ENCODE peak calls at places on chromosome 2, in seven cellular contexts. Y, M, G, P, Z, T and X are unnamed samples.

GRCh38 chr2:120574620-120575019 is 161.0 kb upstream of the GLI2 start:
- DNase-seq in Y (no peak), M (no peak), G (no peak), P (no peak), Z (no peak), T (no peak), X (no peak)

GRCh38 chr2:168460561-168460960 is 4.5 kb downstream of the CERS6 start:
- DNase-seq in Y (no peak), M (no peak), G (no peak), P (no peak), Z (no peak), T (no peak), X (no peak)

GRCh38 chr2:118881490-118882129 is 34.2 kb upstream of the EN1 start:
- DNase-seq in Y (peak; percentile 70), M (no peak), G (peak; percentile 74), P (peak; percentile 72), Z (peak; percentile 64), T (no peak), X (no peak)

GRCh38 chr2:63662028-63662804 is 73.5 kb downstream of the MDH1 start:
- DNase-seq in Y (no peak), M (no peak), G (no peak), P (no peak), Z (no peak), T (no peak), X (no peak)

GRCh38 chr2:151649966-151650365 is 84.3 kb downstream of the NEB start:
- DNase-seq in Y (no peak), M (no peak), G (no peak), P (no peak), Z (no peak), T (no peak), X (no peak)

GRCh38 chr2:174011796-174012195 is 46.6 kb upstream of the SP3 start:
- DNase-seq in Y (no peak), M (no peak), G (no peak), P (no peak), Z (no peak), T (no peak), X (no peak)

GRCh38 chr2:8424997-8425900 is 256.6 kb upstream of the ID2 start:
- DNase-seq in Y (no peak), M (no peak), G (no peak), P (no peak), Z (no peak), T (no peak), X (no peak)

GRCh38 chr2:232839680-232840079 is 30.4 kb upstream of the SNORC start:
- DNase-seq in Y (peak; percentile 85), M (peak; percentile 33), G (no peak), P (no peak), Z (peak; percentile 51), T (no peak), X (no peak)

GRCh38 chr2:109429711-109430265 is 184.0 kb downstream of the SEPTIN10 start:
- DNase-seq in Y (no peak), M (no peak), G (no peak), P (no peak), Z (no peak), T (no peak), X (no peak)

GRCh38 chr2:32632089-32632488 is 4.2 kb downstream of the TTC27 start:
- DNase-seq in Y (peak; percentile 39), M (no peak), G (no peak), P (peak; percentile 21), Z (no peak), T (no peak), X (no peak)

GRCh38 chr2:22701761-22702160 is 683.2 kb upstream of the KLHL29 start:
- DNase-seq in Y (no peak), M (no peak), G (no peak), P (no peak), Z (no peak), T (no peak), X (no peak)

GRCh38 chr2:34252111-34252510 is 653.0 kb upstream of the FAM98A start:
- DNase-seq in Y (no peak), M (no peak), G (no peak), P (no peak), Z (no peak), T (no peak), X (no peak)

GRCh38 chr2:57022496-57022895 is 838.7 kb downstream of the CCDC85A start:
- DNase-seq in Y (no peak), M (no peak), G (no peak), P (no peak), Z (no peak), T (no peak), X (no peak)

GRCh38 chr2:236290742-236291425 is 26.7 kb upstream of the ASB18 start:
- DNase-seq in Y (no peak), M (no peak), G (no peak), P (no peak), Z (no peak), T (no peak), X (no peak)

GRCh38 chr2:103165836-103166235 is 404.0 kb downstream of the TMEM182 start:
- DNase-seq in Y (no peak), M (no peak), G (no peak), P (no peak), Z (no peak), T (no peak), X (no peak)

GRCh38 chr2:50491541-50492114 is 540.3 kb downstream of the NRXN1 start:
- DNase-seq in Y (peak; percentile 36), M (no peak), G (peak; percentile 42), P (peak; percentile 29), Z (no peak), T (no peak), X (no peak)

GRCh38 chr2:21042958-21043743 is 722 bp downstream of the APOB start:
- DNase-seq in Y (peak; percentile 74), M (peak; percentile 71), G (peak; percentile 60), P (peak; percentile 56), Z (peak; percentile 74), T (peak; percentile 85), X (peak; percentile 81)

GRCh38 chr2:214104967-214105366 is 305.9 kb upstream of the VWC2L start:
- DNase-seq in Y (no peak), M (no peak), G (no peak), P (no peak), Z (no peak), T (no peak), X (no peak)

GRCh38 chr2:170339753-170340692 is 162.1 kb downstream of the MYO3B start:
- DNase-seq in Y (no peak), M (no peak), G (no peak), P (no peak), Z (no peak), T (no peak), X (no peak)

GRCh38 chr2:227406177-227407031 is 18.7 kb upstream of the SCYGR1 start:
- DNase-seq in Y (peak; percentile 46), M (peak; percentile 20), G (peak; percentile 5), P (peak; percentile 93), Z (peak; percentile 73), T (no peak), X (peak; percentile 78)

GRCh38 chr2:219385958-219386520 is 1.7 kb downstream of the DNPEP start:
- DNase-seq in Y (no peak), M (no peak), G (no peak), P (no peak), Z (no peak), T (no peak), X (no peak)

GRCh38 chr2:6213056-6213780 is 521.0 kb downstream of the SOX11 start:
- DNase-seq in Y (no peak), M (no peak), G (no peak), P (no peak), Z (no peak), T (no peak), X (no peak)

GRCh38 chr2:205722538-205722878 is 40.2 kb downstream of the NRP2 start:
- DNase-seq in Y (no peak), M (no peak), G (no peak), P (no peak), Z (no peak), T (no peak), X (no peak)

GRCh38 chr2:205720451-205720902 is 38.2 kb downstream of the NRP2 start:
- DNase-seq in Y (no peak), M (no peak), G (no peak), P (no peak), Z (no peak), T (no peak), X (no peak)

GRCh38 chr2:205723174-205723573 is 40.9 kb downstream of the NRP2 start:
- DNase-seq in Y (no peak), M (no peak), G (no peak), P (no peak), Z (no peak), T (no peak), X (no peak)

GRCh38 chr2:205719864-205720263 is 37.6 kb downstream of the NRP2 start:
- DNase-seq in Y (no peak), M (no peak), G (no peak), P (no peak), Z (no peak), T (no peak), X (no peak)

GRCh38 chr2:205721057-205721767 is 38.9 kb downstream of the NRP2 start:
- DNase-seq in Y (peak; percentile 15), M (no peak), G (peak; percentile 10), P (no peak), Z (no peak), T (no peak), X (no peak)
- TF ChIP-seq CTCF in Y (peak; percentile 50), M (peak; percentile 18), G (peak; percentile 70), P (no peak), Z (no peak), T (no peak), X (no peak)

GRCh38 chr2:178804791-178805190 is 2.4 kb downstream of the TTN start:
- DNase-seq in Y (peak; percentile 44), M (no peak), G (peak; percentile 19), P (peak; percentile 36), Z (no peak), T (no peak), X (no peak)
- TF ChIP-seq CTCF in Y (peak; percentile 66), M (peak; percentile 66), G (peak; percentile 79), P (peak; percentile 39), Z (peak; percentile 19), T (no peak), X (no peak)

DNA sequence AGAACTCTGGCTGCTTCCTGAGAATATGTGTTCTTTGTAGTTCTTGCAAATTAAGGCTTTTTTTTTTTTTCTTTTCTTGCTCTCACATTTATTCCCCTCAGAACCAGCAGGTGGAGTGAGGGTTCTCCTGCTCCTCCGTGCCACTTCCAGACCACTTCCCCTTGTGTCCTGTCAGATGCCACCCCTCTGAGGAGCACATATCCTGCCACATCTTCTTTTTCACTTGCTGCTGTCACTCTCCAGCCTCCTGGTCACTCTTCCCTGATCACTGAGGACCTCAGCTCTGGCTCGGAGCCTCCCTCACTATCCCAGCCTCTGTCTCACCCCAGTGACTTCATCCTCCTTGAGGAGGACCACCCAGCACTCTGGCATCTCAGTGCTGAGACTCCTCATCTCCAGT is 100.5 kb downstream of the TACR1 start:
- DNase-seq in Y (peak; percentile 60), M (no peak), G (peak; percentile 10), P (no peak), Z (no peak), T (no peak), X (no peak)
- TF ChIP-seq CTCF in Y (peak; percentile 59), M (peak; percentile 35), G (peak; percentile 72), P (no peak), Z (no peak), T (no peak), X (no peak)

GRCh38 chr2:145593991-145594702 is 1074.2 kb upstream of the ZEB2 start:
- DNase-seq in Y (no peak), M (no peak), G (no peak), P (peak; percentile 60), Z (no peak), T (no peak), X (no peak)
- TF ChIP-seq CTCF in Y (no peak), M (no peak), G (no peak), P (no peak), Z (no peak), T (no peak), X (no peak)

GRCh38 chr2:172613610-172614231 is 57.8 kb downstream of the PDK1 start:
- DNase-seq in Y (no peak), M (no peak), G (no peak), P (no peak), Z (no peak), T (no peak), X (no peak)
- TF ChIP-seq CTCF in Y (no peak), M (no peak), G (no peak), P (no peak), Z (no peak), T (no peak), X (no peak)